ENCODE peak calls at places on chromosomes 1 and 21, in five cellular contexts. D is A549, V is transverse colon, T is stomach, L is upper lobe of left lung. Q is an unnamed sample.

GRCh38 chr1:90851711-90852050 is 134.6 kb upstream of the BARHL2 start:
- DNase-seq in D (no peak), V (no peak), T (no peak), L (no peak), Q (no peak)

GRCh38 chr1:91020967-91021685 is 709 bp downstream of the ZNF644 start:
- DNase-seq in D (peak; percentile 40), V (peak; percentile 78), T (peak; percentile 69), L (peak; percentile 78), Q (peak; percentile 64)

GRCh38 chr1:201349091-201349490 is 28.4 kb downstream of the TNNT2 start:
- DNase-seq in D (no peak), V (no peak), T (no peak), L (no peak), Q (no peak)

GRCh38 chr21:31447477-31447876 is 103.4 kb upstream of the TIAM1 start:
- DNase-seq in D (no peak), V (no peak), T (no peak), L (no peak), Q (no peak)

GRCh38 chr1:63916485-63917360 is 142.9 kb downstream of the ROR1 start:
- DNase-seq in D (no peak), V (no peak), T (peak; percentile 55), L (no peak), Q (no peak)

GRCh38 chr1:6270432-6270831 is 9.5 kb upstream of the GPR153 start:
- DNase-seq in D (no peak), V (peak; percentile 45), T (no peak), L (no peak), Q (no peak)

GRCh38 chr1:171743014-171743870 is 1.4 kb upstream of the VAMP4 start:
- DNase-seq in D (no peak), V (peak; percentile 37), T (no peak), L (no peak), Q (no peak)

GRCh38 chr1:55310517-55310927 is 95.4 kb upstream of the USP24 start:
- DNase-seq in D (peak; percentile 80), V (no peak), T (no peak), L (no peak), Q (no peak)

GRCh38 chr1:209620484-209620879 is 31.7 kb downstream of the LAMB3 start:
- DNase-seq in D (no peak), V (no peak), T (no peak), L (no peak), Q (no peak)

GRCh38 chr21:45546636-45547203 is 4.5 kb upstream of the SLC19A1 start:
- DNase-seq in D (no peak), V (no peak), T (no peak), L (no peak), Q (no peak)

GRCh38 chr1:204278254-204278653 is 64.5 kb upstream of the GOLT1A start:
- DNase-seq in D (no peak), V (no peak), T (no peak), L (no peak), Q (no peak)

DNA sequence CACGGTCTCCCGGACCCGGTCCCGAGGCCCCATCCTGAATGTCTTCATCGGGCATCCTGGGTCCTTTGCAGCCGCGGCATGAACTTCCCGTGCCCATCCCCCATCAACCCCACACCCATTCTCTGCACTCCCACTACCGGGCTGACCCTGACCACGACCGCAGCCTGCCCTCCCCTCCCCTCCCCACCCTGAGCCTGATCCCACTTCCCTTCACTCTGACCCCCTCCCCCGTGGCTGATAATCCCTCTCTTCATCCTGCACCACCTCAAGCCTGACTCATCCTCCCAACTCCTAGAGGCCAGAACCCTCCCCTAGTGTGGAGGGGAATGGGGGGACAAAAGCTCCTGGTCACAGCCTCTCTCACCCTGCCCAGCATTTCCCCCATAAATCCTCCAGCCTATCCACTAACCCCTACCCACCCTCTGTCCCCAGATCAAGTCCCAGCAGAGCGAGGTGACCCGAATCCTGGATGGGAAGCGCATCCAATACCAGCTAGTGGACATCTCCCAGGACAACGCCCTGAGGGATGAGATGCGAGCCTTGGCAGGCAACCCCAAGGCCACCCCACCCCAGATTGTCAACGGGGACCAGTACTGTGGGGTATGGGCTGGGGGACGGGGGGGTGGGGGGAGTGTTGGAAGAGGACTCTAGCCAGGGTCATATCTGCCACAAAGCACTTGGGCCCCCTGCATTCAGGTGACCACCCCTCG is 602 bp downstream of the SH3BGRL3 start:
- DNase-seq in D (peak; percentile 58), V (peak; percentile 48), T (peak; percentile 27), L (peak; percentile 42), Q (no peak)
- H3K4me1 ChIP-seq in D (peaks cover 53% of the 10 kb centered on the region), V (peaks cover 70% of the 10 kb centered on the region), T (peaks cover 88% of the 10 kb centered on the region), L (peaks cover 94% of the 10 kb centered on the region), Q (peaks cover 6% of the 10 kb centered on the region)

DNA sequence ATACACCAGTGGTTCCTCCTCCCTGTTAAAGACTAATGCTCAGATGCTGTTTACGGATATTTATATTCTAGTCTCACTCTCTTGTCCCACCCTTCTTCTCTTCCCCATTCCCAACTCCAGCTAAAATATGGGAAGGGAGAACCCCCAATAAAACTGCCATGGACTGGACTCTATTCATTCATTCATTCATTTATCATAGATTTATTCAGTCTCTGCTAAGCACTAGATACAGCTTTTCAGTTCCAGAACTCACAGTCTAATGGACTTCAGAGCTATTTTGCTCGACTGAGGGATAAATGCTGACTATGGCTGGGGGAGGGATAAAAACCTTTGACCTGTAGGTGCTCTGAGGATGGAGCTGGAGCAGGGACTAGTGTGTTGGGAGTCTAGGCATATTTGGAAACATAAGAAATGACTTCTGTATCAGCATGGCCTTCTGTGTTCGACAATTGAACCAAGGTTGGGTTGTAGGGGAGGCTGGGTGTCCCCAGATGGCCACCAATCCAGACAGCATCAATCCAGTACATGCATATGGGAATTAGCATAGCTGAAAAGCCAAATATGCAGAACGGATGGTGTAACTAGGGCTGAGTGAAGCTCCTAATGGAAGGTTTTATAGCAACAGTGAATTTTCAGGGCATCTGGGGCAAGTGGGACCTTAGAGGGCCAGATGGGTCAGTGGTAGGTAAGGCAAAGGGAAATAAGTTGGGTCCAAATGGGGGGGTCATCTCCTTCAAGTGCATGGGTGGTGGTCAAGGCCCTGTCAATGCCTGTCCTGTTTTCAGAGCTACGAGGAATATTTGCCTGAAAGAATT is 4.1 kb downstream of the APOA2 start:
- DNase-seq in D (no peak), V (no peak), T (no peak), L (no peak), Q (no peak)
- H3K4me3 ChIP-seq in D (no peak overlapping the region), V (no peak overlapping the region), T (no peak overlapping the region), L (no peak overlapping the region), Q (no peak overlapping the region)

GRCh38 chr1:150567717-150568561 is 11.5 kb downstream of the MCL1 start:
- DNase-seq in D (peak; percentile 43), V (peak; percentile 84), T (peak; percentile 93), L (peak; percentile 95), Q (peak; percentile 91)
- TF ChIP-seq EP300 in D (no peak), V (peak; percentile 95), T (peak; percentile 86), L (peak; percentile 63), Q (peak; percentile 83)

GRCh38 chr1:44672956-44673674 is 1.2 kb downstream of the TMEM53 start:
- DNase-seq in D (no peak), V (no peak), T (no peak), L (no peak), Q (no peak)

GRCh38 chr1:44670751-44671640 is 3.3 kb downstream of the TMEM53 start:
- DNase-seq in D (no peak), V (no peak), T (no peak), L (no peak), Q (no peak)

GRCh38 chr1:44674113-44675000 is at the start of the genes ARMH1 and TMEM53:
- DNase-seq in D (peak; percentile 96), V (peak; percentile 99), T (peak; percentile 99), L (peak; percentile 99), Q (peak; percentile 99)

GRCh38 chr1:44673675-44674112 is 587 bp downstream of the TMEM53 start:
- DNase-seq in D (no peak), V (no peak), T (no peak), L (no peak), Q (no peak)

DNA sequence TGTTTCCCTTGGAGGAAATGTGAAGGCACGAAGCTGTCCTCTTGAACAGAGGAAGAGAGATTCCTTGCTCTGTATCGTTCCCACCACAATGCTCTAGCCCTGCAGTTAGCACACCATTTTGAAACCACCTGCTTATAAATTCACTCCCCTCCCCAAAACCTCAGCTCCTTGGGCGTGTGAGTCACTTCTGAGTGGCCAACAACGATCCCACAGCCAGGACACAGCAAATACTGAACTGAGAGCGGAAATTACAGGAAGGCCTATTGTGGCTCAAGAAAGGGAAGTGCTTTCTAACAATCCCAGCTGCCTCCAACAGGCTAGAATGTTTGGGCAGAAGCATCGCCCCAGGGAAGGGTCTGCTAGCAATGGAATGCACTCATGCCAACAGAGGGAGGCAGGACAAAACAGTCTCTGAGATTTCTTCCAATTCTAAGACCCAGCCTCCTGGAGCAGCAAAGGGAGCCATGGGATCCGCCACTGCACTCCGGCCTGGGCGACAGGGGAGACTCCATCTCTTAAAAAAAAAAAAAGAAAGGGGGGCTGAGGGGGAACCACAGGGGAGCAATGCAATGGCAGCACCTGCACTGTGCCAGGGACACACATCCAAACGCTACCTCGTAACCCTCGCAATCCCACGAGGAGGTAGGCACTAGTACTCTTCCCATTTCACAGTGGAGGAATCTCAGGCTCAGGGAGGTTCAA is 1.9 kb downstream of the TMEM53 start:
- DNase-seq in D (no peak), V (no peak), T (no peak), L (peak; percentile 86), Q (no peak)
- H3K4me1 ChIP-seq in D (peaks cover 25% of the 10 kb centered on the region), V (peaks cover 31% of the 10 kb centered on the region), T (peaks cover 29% of the 10 kb centered on the region), L (peaks cover 59% of the 10 kb centered on the region), Q (peaks cover 13% of the 10 kb centered on the region)

GRCh38 chr1:184759097-184759496 is 4.4 kb upstream of the EDEM3 start:
- DNase-seq in D (no peak), V (no peak), T (no peak), L (no peak), Q (no peak)

GRCh38 chr1:184759651-184760050 is 5.0 kb upstream of the EDEM3 start:
- DNase-seq in D (no peak), V (no peak), T (no peak), L (no peak), Q (no peak)

GRCh38 chr1:184755226-184756065 is 788 bp upstream of the EDEM3 start:
- DNase-seq in D (peak; percentile 7), V (peak; percentile 13), T (no peak), L (no peak), Q (no peak)

GRCh38 chr1:184757891-184758290 is 3.2 kb upstream of the EDEM3 start:
- DNase-seq in D (no peak), V (no peak), T (no peak), L (no peak), Q (no peak)

GRCh38 chr1:184757406-184757805 is 2.7 kb upstream of the EDEM3 start:
- DNase-seq in D (no peak), V (no peak), T (no peak), L (no peak), Q (no peak)
- H3K4me3 ChIP-seq in D (no peak overlapping the region), V (no peak overlapping the region), T (no peak overlapping the region), L (no peak overlapping the region), Q (no peak overlapping the region)

Q was measured in ovary.